ENCODE peak calls at places on chromosomes 11 and 22, in seven cellular contexts. One of them, this sample, is unnamed.

GRCh38 chr22:46908641-46909107 is 146.2 kb downstream of the TBC1D22A start:
- DNase-seq in GM19239: no peak
- DNase-seq in NCI-H1105 treated with DMSO at 0.1 percent for 48 hours: no peak
- DNase-seq in EL: no peak
- DNase-seq in activated CD8-positive, alpha-beta memory T cell treated with anti-CD3 and anti-CD28 coated beads, Interleukin-2, amount 50 U/mL, for 4 hours: no peak
- DNase-seq in NB4: no peak
- DNase-seq in neural crest cell: no peak
- DNase-seq in this sample: no peak

GRCh38 chr22:39778055-39778454 is 115.5 kb downstream of the ENTHD1 start:
- DNase-seq in GM19239: no peak
- DNase-seq in NCI-H1105 treated with DMSO at 0.1 percent for 48 hours: peak
- DNase-seq in EL: no peak
- DNase-seq in activated CD8-positive, alpha-beta memory T cell treated with anti-CD3 and anti-CD28 coated beads, Interleukin-2, amount 50 U/mL, for 4 hours: no peak
- DNase-seq in NB4: no peak
- DNase-seq in neural crest cell: no peak
- DNase-seq in this sample: no peak

GRCh38 chr11:102760355-102761035 is 19.9 kb downstream of the MMP10 start:
- DNase-seq in GM19239: no peak
- DNase-seq in NCI-H1105 treated with DMSO at 0.1 percent for 48 hours: peak
- DNase-seq in EL: peak
- DNase-seq in activated CD8-positive, alpha-beta memory T cell treated with anti-CD3 and anti-CD28 coated beads, Interleukin-2, amount 50 U/mL, for 4 hours: no peak
- DNase-seq in NB4: peak
- DNase-seq in neural crest cell: no peak
- DNase-seq in this sample: no peak

GRCh38 chr22:39132871-39133524 is 19.5 kb downstream of the CBX7 start:
- DNase-seq in GM19239: no peak
- DNase-seq in NCI-H1105 treated with DMSO at 0.1 percent for 48 hours: no peak
- DNase-seq in EL: no peak
- DNase-seq in activated CD8-positive, alpha-beta memory T cell treated with anti-CD3 and anti-CD28 coated beads, Interleukin-2, amount 50 U/mL, for 4 hours: no peak
- DNase-seq in NB4: no peak
- DNase-seq in neural crest cell: no peak
- DNase-seq in this sample: no peak

GRCh38 chr11:76206327-76207081 is at the start of gene WNT11:
- DNase-seq in GM19239: no peak
- DNase-seq in NCI-H1105 treated with DMSO at 0.1 percent for 48 hours: peak
- DNase-seq in EL: peak
- DNase-seq in activated CD8-positive, alpha-beta memory T cell treated with anti-CD3 and anti-CD28 coated beads, Interleukin-2, amount 50 U/mL, for 4 hours: peak
- DNase-seq in NB4: peak
- DNase-seq in neural crest cell: peak
- DNase-seq in this sample: no peak

GRCh38 chr11:72631806-72632731 is 42.2 kb downstream of the PDE2A start:
- DNase-seq in GM19239: no peak
- DNase-seq in NCI-H1105 treated with DMSO at 0.1 percent for 48 hours: no peak
- DNase-seq in EL: no peak
- DNase-seq in activated CD8-positive, alpha-beta memory T cell treated with anti-CD3 and anti-CD28 coated beads, Interleukin-2, amount 50 U/mL, for 4 hours: no peak
- DNase-seq in NB4: no peak
- DNase-seq in neural crest cell: no peak
- DNase-seq in this sample: peak

GRCh38 chr11:68506908-68507307 is 46.4 kb downstream of the PPP6R3 start:
- DNase-seq in GM19239: no peak
- DNase-seq in NCI-H1105 treated with DMSO at 0.1 percent for 48 hours: peak
- DNase-seq in EL: no peak
- DNase-seq in activated CD8-positive, alpha-beta memory T cell treated with anti-CD3 and anti-CD28 coated beads, Interleukin-2, amount 50 U/mL, for 4 hours: no peak
- DNase-seq in NB4: no peak
- DNase-seq in neural crest cell: no peak
- DNase-seq in this sample: no peak

GRCh38 chr11:64341851-64342791 is 2.1 kb downstream of the CCDC88B start:
- DNase-seq in GM19239: peak
- DNase-seq in NCI-H1105 treated with DMSO at 0.1 percent for 48 hours: peak
- DNase-seq in EL: peak
- DNase-seq in activated CD8-positive, alpha-beta memory T cell treated with anti-CD3 and anti-CD28 coated beads, Interleukin-2, amount 50 U/mL, for 4 hours: peak
- DNase-seq in NB4: peak
- DNase-seq in neural crest cell: peak
- DNase-seq in this sample: no peak

GRCh38 chr11:57277845-57278720 is 41.0 kb upstream of the APLNR start:
- DNase-seq in GM19239: peak
- DNase-seq in NCI-H1105 treated with DMSO at 0.1 percent for 48 hours: peak
- DNase-seq in EL: peak
- DNase-seq in activated CD8-positive, alpha-beta memory T cell treated with anti-CD3 and anti-CD28 coated beads, Interleukin-2, amount 50 U/mL, for 4 hours: peak
- DNase-seq in NB4: peak
- DNase-seq in neural crest cell: peak
- DNase-seq in this sample: peak

GRCh38 chr11:74319139-74319538 is 7.7 kb upstream of the P4HA3 start:
- DNase-seq in GM19239: no peak
- DNase-seq in NCI-H1105 treated with DMSO at 0.1 percent for 48 hours: no peak
- DNase-seq in EL: peak
- DNase-seq in activated CD8-positive, alpha-beta memory T cell treated with anti-CD3 and anti-CD28 coated beads, Interleukin-2, amount 50 U/mL, for 4 hours: no peak
- DNase-seq in NB4: no peak
- DNase-seq in neural crest cell: no peak
- DNase-seq in this sample: no peak

GRCh38 chr11:69027704-69028372 is 14.8 kb upstream of the MRGPRF start:
- DNase-seq in GM19239: no peak
- DNase-seq in NCI-H1105 treated with DMSO at 0.1 percent for 48 hours: no peak
- DNase-seq in EL: no peak
- DNase-seq in activated CD8-positive, alpha-beta memory T cell treated with anti-CD3 and anti-CD28 coated beads, Interleukin-2, amount 50 U/mL, for 4 hours: no peak
- DNase-seq in NB4: peak
- DNase-seq in neural crest cell: no peak
- DNase-seq in this sample: no peak

GRCh38 chr11:43554148-43554473 is 126.4 kb upstream of the HSD17B12 start:
- DNase-seq in GM19239: no peak
- DNase-seq in NCI-H1105 treated with DMSO at 0.1 percent for 48 hours: no peak
- DNase-seq in EL: no peak
- DNase-seq in activated CD8-positive, alpha-beta memory T cell treated with anti-CD3 and anti-CD28 coated beads, Interleukin-2, amount 50 U/mL, for 4 hours: no peak
- DNase-seq in NB4: no peak
- DNase-seq in neural crest cell: no peak
- DNase-seq in this sample: no peak

GRCh38 chr11:57224537-57224936 is 12.5 kb downstream of the APLNR start:
- DNase-seq in GM19239: no peak
- DNase-seq in NCI-H1105 treated with DMSO at 0.1 percent for 48 hours: no peak
- DNase-seq in EL: peak
- DNase-seq in activated CD8-positive, alpha-beta memory T cell treated with anti-CD3 and anti-CD28 coated beads, Interleukin-2, amount 50 U/mL, for 4 hours: no peak
- DNase-seq in NB4: no peak
- DNase-seq in neural crest cell: no peak
- DNase-seq in this sample: no peak

GRCh38 chr22:47847281-47847890 is 1084.9 kb downstream of the TBC1D22A start:
- DNase-seq in GM19239: no peak
- DNase-seq in NCI-H1105 treated with DMSO at 0.1 percent for 48 hours: no peak
- DNase-seq in EL: no peak
- DNase-seq in activated CD8-positive, alpha-beta memory T cell treated with anti-CD3 and anti-CD28 coated beads, Interleukin-2, amount 50 U/mL, for 4 hours: no peak
- DNase-seq in NB4: no peak
- DNase-seq in neural crest cell: no peak
- DNase-seq in this sample: peak

GRCh38 chr22:38148252-38148651 is 33.4 kb downstream of the PLA2G6 start:
- DNase-seq in GM19239: no peak
- DNase-seq in NCI-H1105 treated with DMSO at 0.1 percent for 48 hours: no peak
- DNase-seq in EL: peak
- DNase-seq in activated CD8-positive, alpha-beta memory T cell treated with anti-CD3 and anti-CD28 coated beads, Interleukin-2, amount 50 U/mL, for 4 hours: no peak
- DNase-seq in NB4: no peak
- DNase-seq in neural crest cell: no peak
- DNase-seq in this sample: no peak

GRCh38 chr11:3101921-3102640 is 44.9 kb upstream of the CARS1 start:
- DNase-seq in GM19239: no peak
- DNase-seq in NCI-H1105 treated with DMSO at 0.1 percent for 48 hours: no peak
- DNase-seq in EL: no peak
- DNase-seq in activated CD8-positive, alpha-beta memory T cell treated with anti-CD3 and anti-CD28 coated beads, Interleukin-2, amount 50 U/mL, for 4 hours: no peak
- DNase-seq in NB4: peak
- DNase-seq in neural crest cell: no peak
- DNase-seq in this sample: no peak

GRCh38 chr11:41119484-41119883 is 340.0 kb downstream of the LRRC4C start:
- DNase-seq in GM19239: no peak
- DNase-seq in NCI-H1105 treated with DMSO at 0.1 percent for 48 hours: no peak
- DNase-seq in EL: no peak
- DNase-seq in activated CD8-positive, alpha-beta memory T cell treated with anti-CD3 and anti-CD28 coated beads, Interleukin-2, amount 50 U/mL, for 4 hours: no peak
- DNase-seq in NB4: no peak
- DNase-seq in neural crest cell: no peak
- DNase-seq in this sample: no peak

This sample was measured in anterior cingulate cortex.